ENCODE peak calls at places on chromosomes 11 and 22, in ten cellular contexts. W is ELF-1; P is HTR-8/SVneo; U is ecto neural progenitor cell; Y is Ammon's horn; Q is activated CD4-positive, CD25-positive, alpha-beta regulatory T cell; B is DND-41; A is hepatic stellate cell; V is GM10248; F is upper lobe of right lung. O is an unnamed sample.

GRCh38 chr11:128196235-128196634 is 391.1 kb downstream of the ETS1 start:
- DNase-seq in F (no peak), Q (no peak), U (no peak), A (no peak), Y (no peak), W (no peak), V (no peak), B (no peak), P (no peak), O (no peak)

GRCh38 chr11:64186205-64187165 is 514 bp downstream of the STIP1 start:
- DNase-seq in W (no peak), U (no peak), Q (no peak), B (peak; percentile 29), P (no peak), Y (no peak), A (no peak), V (peak; percentile 7), F (no peak), O (no peak)

GRCh38 chr22:38802671-38803121 is 8.8 kb upstream of the DNAL4 start:
- DNase-seq in B (no peak), W (peak; percentile 32), V (no peak), Y (no peak), P (peak; percentile 64), F (no peak), Q (no peak), A (peak; percentile 85), U (no peak), O (no peak)

GRCh38 chr11:2204361-2205213 is 33.0 kb upstream of the TH start:
- DNase-seq in F (peak; percentile 50), Q (no peak), B (no peak), P (no peak), U (peak; percentile 53), V (no peak), A (no peak), Y (no peak), W (peak; percentile 74), O (no peak)

GRCh38 chr22:22035203-22035602 is 52.6 kb upstream of the TOP3B start:
- DNase-seq in V (no peak), U (no peak), P (no peak), Q (no peak), F (no peak), W (no peak), Y (no peak), B (no peak), A (no peak), O (no peak)

GRCh38 chr11:87298155-87298554 is 260.4 kb downstream of the TMEM135 start:
- DNase-seq in U (no peak), Y (no peak), F (no peak), B (no peak), W (no peak), A (no peak), P (no peak), Q (no peak), V (no peak), O (no peak)

GRCh38 chr11:124313849-124314248 is at the start of gene OR8D1:
- DNase-seq in B (no peak), V (no peak), A (no peak), Q (no peak), Y (no peak), U (no peak), F (no peak), W (no peak), P (no peak), O (no peak)

GRCh38 chr11:118343981-118344521 is at the start of gene CD3G:
- DNase-seq in U (no peak), B (peak; percentile 95), Y (no peak), V (no peak), Q (peak; percentile 66), W (no peak), A (no peak), F (no peak), P (no peak), O (no peak)

GRCh38 chr11:46120361-46120710 is 918 bp downstream of the PHF21A start:
- DNase-seq in P (no peak), Q (no peak), B (no peak), V (no peak), Y (peak; percentile 13), U (no peak), W (no peak), A (peak; percentile 14), F (peak; percentile 68), O (no peak)

GRCh38 chr22:25002241-25002985 is 49.9 kb downstream of the KIAA1671 start:
- DNase-seq in Q (no peak), B (peak; percentile 21), V (no peak), F (no peak), Y (no peak), U (no peak), A (no peak), P (no peak), W (peak; percentile 27), O (no peak)

GRCh38 chr11:206002-206384 is 1.2 kb downstream of the BET1L start:
- DNase-seq in Y (no peak), W (no peak), P (no peak), B (peak; percentile 3), Q (no peak), V (no peak), A (no peak), F (peak; percentile 46), U (no peak), O (no peak)

GRCh38 chr11:33461319-33461718 is 204.1 kb downstream of the HIPK3 start:
- DNase-seq in F (no peak), Y (no peak), P (no peak), U (no peak), A (no peak), Q (no peak), V (no peak), W (peak; percentile 8), B (no peak), O (no peak)

GRCh38 chr11:69588270-69588669 is 52.7 kb upstream of the CCND1 start:
- DNase-seq in Q (no peak), A (peak; percentile 69), P (peak; percentile 62), Y (no peak), W (no peak), F (no peak), U (no peak), B (no peak), V (no peak), O (no peak)

GRCh38 chr11:120858740-120859139 is 165.2 kb upstream of the TBCEL start:
- DNase-seq in P (no peak), V (no peak), A (no peak), W (no peak), F (no peak), B (no peak), Q (no peak), U (no peak), Y (no peak), O (no peak)

GRCh38 chr11:116373545-116373944 is 399.2 kb downstream of the BUD13 start:
- DNase-seq in P (no peak), B (no peak), V (no peak), W (no peak), Q (no peak), A (no peak), Y (no peak), F (no peak), U (no peak), O (no peak)

GRCh38 chr22:45977003-45977395 is at the start of gene WNT7B:
- DNase-seq in W (no peak), Q (no peak), V (no peak), A (no peak), F (peak; percentile 88), U (peak; percentile 61), B (no peak), P (no peak), Y (no peak), O (no peak)

GRCh38 chr11:119363081-119363861 is 16.8 kb upstream of the MFRP start:
- DNase-seq in Q (no peak), Y (no peak), V (no peak), U (no peak), A (no peak), P (no peak), W (peak; percentile 18), B (no peak), F (no peak), O (no peak)

GRCh38 chr22:45999379-45999971 is 22.5 kb upstream of the WNT7B start:
- DNase-seq in Q (no peak), A (no peak), B (no peak), U (no peak), V (no peak), W (no peak), Y (no peak), F (peak; percentile 54), P (no peak), O (no peak)

GRCh38 chr11:71204294-71204693 is 48.1 kb downstream of the SHANK2 start:
- DNase-seq in Q (no peak), U (no peak), V (no peak), W (no peak), Y (no peak), P (no peak), B (no peak), F (no peak), A (no peak), O (no peak)

GRCh38 chr22:40238425-40239344 is 61.0 kb downstream of the TNRC6B start:
- DNase-seq in B (no peak), V (no peak), Y (no peak), F (no peak), A (peak; percentile 39), U (no peak), Q (no peak), P (peak; percentile 65), W (no peak), O (no peak)

GRCh38 chr11:63761870-63762661 is 6.5 kb downstream of the ZFTA start:
- DNase-seq in Y (peak; percentile 33), V (no peak), A (no peak), P (no peak), B (no peak), W (peak; percentile 87), F (no peak), U (peak; percentile 86), Q (no peak), O (no peak)